ENCODE peak calls at places on chromosomes 3 and 15, in ten cellular contexts. One of them, this sample, is unnamed.

GRCh38 chr3:50515565-50516047 is 12.2 kb upstream of the CACNA2D2 start:
- DNase-seq in frontal cortex: no peak
- DNase-seq in myocyte: peak
- DNase-seq in hypothalamus: no peak
- DNase-seq in naive B cell: peak
- DNase-seq in HTR-8/SVneo: no peak
- DNase-seq in suprapubic skin: no peak
- DNase-seq in endothelial cell: peak
- DNase-seq in heart left ventricle: no peak
- DNase-seq in T-helper 1 cell: no peak
- DNase-seq in this sample: no peak

GRCh38 chr15:82999905-83000671 is 11.4 kb downstream of the C15orf40 start:
- DNase-seq in naive B cell: peak
- DNase-seq in frontal cortex: peak
- DNase-seq in myocyte: peak
- DNase-seq in heart left ventricle: no peak
- DNase-seq in T-helper 1 cell: peak
- DNase-seq in HTR-8/SVneo: peak
- DNase-seq in hypothalamus: no peak
- DNase-seq in suprapubic skin: no peak
- DNase-seq in endothelial cell: no peak
- DNase-seq in this sample: peak

GRCh38 chr3:190443257-190443656 is 6.4 kb downstream of the TMEM207 start:
- DNase-seq in HTR-8/SVneo: peak
- DNase-seq in endothelial cell: no peak
- DNase-seq in T-helper 1 cell: no peak
- DNase-seq in naive B cell: no peak
- DNase-seq in suprapubic skin: no peak
- DNase-seq in heart left ventricle: no peak
- DNase-seq in myocyte: peak
- DNase-seq in hypothalamus: no peak
- DNase-seq in frontal cortex: no peak
- DNase-seq in this sample: no peak

GRCh38 chr3:51943451-51944391 is 1.6 kb downstream of the PARP3 start:
- DNase-seq in heart left ventricle: peak
- DNase-seq in myocyte: no peak
- DNase-seq in naive B cell: no peak
- DNase-seq in T-helper 1 cell: no peak
- DNase-seq in hypothalamus: no peak
- DNase-seq in endothelial cell: no peak
- DNase-seq in suprapubic skin: peak
- DNase-seq in HTR-8/SVneo: no peak
- DNase-seq in frontal cortex: no peak
- DNase-seq in this sample: no peak

GRCh38 chr3:66638717-66639116 is 137.9 kb upstream of the LRIG1 start:
- DNase-seq in hypothalamus: no peak
- DNase-seq in frontal cortex: no peak
- DNase-seq in myocyte: no peak
- DNase-seq in naive B cell: peak
- DNase-seq in T-helper 1 cell: no peak
- DNase-seq in endothelial cell: no peak
- DNase-seq in heart left ventricle: no peak
- DNase-seq in HTR-8/SVneo: no peak
- DNase-seq in suprapubic skin: no peak
- DNase-seq in this sample: no peak

GRCh38 chr15:61831505-61831921 is 228.7 kb downstream of the VPS13C start:
- DNase-seq in hypothalamus: no peak
- DNase-seq in T-helper 1 cell: no peak
- DNase-seq in suprapubic skin: no peak
- DNase-seq in heart left ventricle: no peak
- DNase-seq in endothelial cell: no peak
- DNase-seq in frontal cortex: no peak
- DNase-seq in HTR-8/SVneo: no peak
- DNase-seq in myocyte: no peak
- DNase-seq in naive B cell: no peak
- DNase-seq in this sample: no peak

GRCh38 chr3:58621086-58621830 is 44.1 kb upstream of the FAM107A start:
- DNase-seq in HTR-8/SVneo: no peak
- DNase-seq in frontal cortex: no peak
- DNase-seq in myocyte: no peak
- DNase-seq in suprapubic skin: no peak
- DNase-seq in endothelial cell: no peak
- DNase-seq in hypothalamus: no peak
- DNase-seq in heart left ventricle: no peak
- DNase-seq in naive B cell: no peak
- DNase-seq in T-helper 1 cell: no peak
- DNase-seq in this sample: no peak

GRCh38 chr3:126469479-126469878 is 6.2 kb downstream of the ZXDC start:
- DNase-seq in myocyte: no peak
- DNase-seq in HTR-8/SVneo: no peak
- DNase-seq in endothelial cell: no peak
- DNase-seq in T-helper 1 cell: no peak
- DNase-seq in heart left ventricle: no peak
- DNase-seq in frontal cortex: no peak
- DNase-seq in hypothalamus: no peak
- DNase-seq in suprapubic skin: peak
- DNase-seq in naive B cell: no peak
- DNase-seq in this sample: no peak

GRCh38 chr15:95132774-95133173 is 901.4 kb downstream of the MCTP2 start:
- DNase-seq in T-helper 1 cell: no peak
- DNase-seq in HTR-8/SVneo: peak
- DNase-seq in myocyte: peak
- DNase-seq in heart left ventricle: no peak
- DNase-seq in naive B cell: no peak
- DNase-seq in endothelial cell: no peak
- DNase-seq in hypothalamus: no peak
- DNase-seq in frontal cortex: no peak
- DNase-seq in suprapubic skin: no peak
- DNase-seq in this sample: no peak

GRCh38 chr3:170585008-170585936 is 603 bp downstream of the SLC7A14 start:
- DNase-seq in naive B cell: no peak
- DNase-seq in myocyte: no peak
- DNase-seq in heart left ventricle: peak
- DNase-seq in endothelial cell: peak
- DNase-seq in frontal cortex: no peak
- DNase-seq in HTR-8/SVneo: peak
- DNase-seq in hypothalamus: no peak
- DNase-seq in T-helper 1 cell: no peak
- DNase-seq in suprapubic skin: no peak
- DNase-seq in this sample: no peak

GRCh38 chr15:88612186-88612796 is 8.8 kb upstream of the AEN start:
- DNase-seq in heart left ventricle: no peak
- DNase-seq in naive B cell: no peak
- DNase-seq in endothelial cell: no peak
- DNase-seq in frontal cortex: no peak
- DNase-seq in suprapubic skin: no peak
- DNase-seq in myocyte: no peak
- DNase-seq in T-helper 1 cell: no peak
- DNase-seq in hypothalamus: no peak
- DNase-seq in HTR-8/SVneo: no peak
- DNase-seq in this sample: no peak

GRCh38 chr3:52671676-52672075 is 14.0 kb downstream of the PBRM1 start:
- DNase-seq in suprapubic skin: no peak
- DNase-seq in myocyte: peak
- DNase-seq in endothelial cell: no peak
- DNase-seq in T-helper 1 cell: no peak
- DNase-seq in HTR-8/SVneo: no peak
- DNase-seq in heart left ventricle: no peak
- DNase-seq in frontal cortex: no peak
- DNase-seq in naive B cell: no peak
- DNase-seq in hypothalamus: no peak
- DNase-seq in this sample: no peak

GRCh38 chr3:112134335-112135124 is 1.5 kb upstream of the GCSAM start:
- DNase-seq in naive B cell: no peak
- DNase-seq in myocyte: no peak
- DNase-seq in frontal cortex: no peak
- DNase-seq in endothelial cell: no peak
- DNase-seq in HTR-8/SVneo: no peak
- DNase-seq in hypothalamus: no peak
- DNase-seq in T-helper 1 cell: no peak
- DNase-seq in heart left ventricle: no peak
- DNase-seq in suprapubic skin: no peak
- DNase-seq in this sample: no peak

GRCh38 chr15:66760968-66761722 is 59.1 kb downstream of the SMAD6 start:
- DNase-seq in myocyte: no peak
- DNase-seq in T-helper 1 cell: no peak
- DNase-seq in HTR-8/SVneo: no peak
- DNase-seq in hypothalamus: no peak
- DNase-seq in naive B cell: no peak
- DNase-seq in suprapubic skin: no peak
- DNase-seq in frontal cortex: no peak
- DNase-seq in heart left ventricle: no peak
- DNase-seq in endothelial cell: peak
- DNase-seq in this sample: no peak

GRCh38 chr3:156725706-156726105 is 51.3 kb downstream of the TIPARP start:
- DNase-seq in HTR-8/SVneo: no peak
- DNase-seq in hypothalamus: no peak
- DNase-seq in heart left ventricle: no peak
- DNase-seq in endothelial cell: no peak
- DNase-seq in frontal cortex: no peak
- DNase-seq in myocyte: no peak
- DNase-seq in suprapubic skin: no peak
- DNase-seq in T-helper 1 cell: no peak
- DNase-seq in naive B cell: no peak
- DNase-seq in this sample: no peak

GRCh38 chr3:124984754-124985153 is 50.2 kb upstream of the MUC13 start:
- DNase-seq in heart left ventricle: no peak
- DNase-seq in naive B cell: no peak
- DNase-seq in hypothalamus: no peak
- DNase-seq in T-helper 1 cell: no peak
- DNase-seq in HTR-8/SVneo: no peak
- DNase-seq in myocyte: no peak
- DNase-seq in endothelial cell: no peak
- DNase-seq in frontal cortex: no peak
- DNase-seq in suprapubic skin: no peak
- DNase-seq in this sample: no peak

GRCh38 chr3:45507820-45508317 is 86.7 kb upstream of the LIMD1 start:
- DNase-seq in HTR-8/SVneo: peak
- DNase-seq in naive B cell: no peak
- DNase-seq in myocyte: peak
- DNase-seq in suprapubic skin: no peak
- DNase-seq in frontal cortex: no peak
- DNase-seq in T-helper 1 cell: no peak
- DNase-seq in hypothalamus: no peak
- DNase-seq in endothelial cell: peak
- DNase-seq in heart left ventricle: no peak
- DNase-seq in this sample: no peak

GRCh38 chr15:67170143-67170885 is 84.1 kb downstream of the AAGAB start:
- DNase-seq in myocyte: no peak
- DNase-seq in naive B cell: no peak
- DNase-seq in HTR-8/SVneo: no peak
- DNase-seq in T-helper 1 cell: no peak
- DNase-seq in suprapubic skin: no peak
- DNase-seq in hypothalamus: no peak
- DNase-seq in frontal cortex: no peak
- DNase-seq in heart left ventricle: no peak
- DNase-seq in endothelial cell: no peak
- DNase-seq in this sample: no peak

GRCh38 chr3:63089007-63089406 is 189.1 kb upstream of the SYNPR start:
- DNase-seq in endothelial cell: no peak
- DNase-seq in HTR-8/SVneo: no peak
- DNase-seq in hypothalamus: no peak
- DNase-seq in frontal cortex: no peak
- DNase-seq in myocyte: no peak
- DNase-seq in heart left ventricle: no peak
- DNase-seq in T-helper 1 cell: no peak
- DNase-seq in suprapubic skin: no peak
- DNase-seq in naive B cell: no peak
- DNase-seq in this sample: no peak

GRCh38 chr3:135970500-135971116 is 5.1 kb downstream of the PPP2R3A start:
- DNase-seq in myocyte: peak
- DNase-seq in suprapubic skin: no peak
- DNase-seq in T-helper 1 cell: no peak
- DNase-seq in endothelial cell: no peak
- DNase-seq in naive B cell: no peak
- DNase-seq in heart left ventricle: no peak
- DNase-seq in hypothalamus: no peak
- DNase-seq in frontal cortex: peak
- DNase-seq in HTR-8/SVneo: no peak
- DNase-seq in this sample: no peak

GRCh38 chr3:78726545-78726944 is 1041.3 kb downstream of the ROBO1 start:
- DNase-seq in hypothalamus: no peak
- DNase-seq in frontal cortex: no peak
- DNase-seq in heart left ventricle: no peak
- DNase-seq in endothelial cell: no peak
- DNase-seq in myocyte: no peak
- DNase-seq in suprapubic skin: no peak
- DNase-seq in T-helper 1 cell: no peak
- DNase-seq in naive B cell: no peak
- DNase-seq in HTR-8/SVneo: no peak
- DNase-seq in this sample: no peak

GRCh38 chr15:62769604-62770003 is 272.9 kb upstream of the TPM1 start:
- DNase-seq in endothelial cell: no peak
- DNase-seq in HTR-8/SVneo: peak
- DNase-seq in hypothalamus: no peak
- DNase-seq in T-helper 1 cell: no peak
- DNase-seq in myocyte: no peak
- DNase-seq in suprapubic skin: no peak
- DNase-seq in naive B cell: no peak
- DNase-seq in frontal cortex: no peak
- DNase-seq in heart left ventricle: no peak
- DNase-seq in this sample: no peak

GRCh38 chr3:141280086-141280485 is 48.5 kb downstream of the PXYLP1 start:
- DNase-seq in naive B cell: no peak
- DNase-seq in suprapubic skin: no peak
- DNase-seq in endothelial cell: no peak
- DNase-seq in frontal cortex: no peak
- DNase-seq in HTR-8/SVneo: no peak
- DNase-seq in T-helper 1 cell: no peak
- DNase-seq in heart left ventricle: no peak
- DNase-seq in hypothalamus: no peak
- DNase-seq in myocyte: peak
- DNase-seq in this sample: no peak

GRCh38 chr3:111715911-111716523 is 120.9 kb upstream of the ZBED2 start:
- DNase-seq in T-helper 1 cell: peak
- DNase-seq in myocyte: peak
- DNase-seq in HTR-8/SVneo: no peak
- DNase-seq in frontal cortex: no peak
- DNase-seq in suprapubic skin: no peak
- DNase-seq in endothelial cell: peak
- DNase-seq in naive B cell: peak
- DNase-seq in hypothalamus: no peak
- DNase-seq in heart left ventricle: no peak
- DNase-seq in this sample: peak

GRCh38 chr3:100893590-100893989 is 99.6 kb downstream of the ABI3BP start:
- DNase-seq in HTR-8/SVneo: peak
- DNase-seq in myocyte: peak
- DNase-seq in naive B cell: no peak
- DNase-seq in suprapubic skin: no peak
- DNase-seq in frontal cortex: no peak
- DNase-seq in hypothalamus: no peak
- DNase-seq in endothelial cell: peak
- DNase-seq in heart left ventricle: no peak
- DNase-seq in T-helper 1 cell: no peak
- DNase-seq in this sample: no peak

GRCh38 chr15:60438626-60439025 is 40.3 kb downstream of the ICE2 start:
- DNase-seq in heart left ventricle: no peak
- DNase-seq in suprapubic skin: no peak
- DNase-seq in T-helper 1 cell: no peak
- DNase-seq in myocyte: no peak
- DNase-seq in endothelial cell: no peak
- DNase-seq in hypothalamus: no peak
- DNase-seq in naive B cell: no peak
- DNase-seq in frontal cortex: no peak
- DNase-seq in HTR-8/SVneo: no peak
- DNase-seq in this sample: no peak

GRCh38 chr15:63389902-63390301 is 8.3 kb upstream of the CA12 start:
- DNase-seq in hypothalamus: no peak
- DNase-seq in naive B cell: no peak
- DNase-seq in T-helper 1 cell: no peak
- DNase-seq in endothelial cell: no peak
- DNase-seq in HTR-8/SVneo: no peak
- DNase-seq in frontal cortex: no peak
- DNase-seq in myocyte: no peak
- DNase-seq in suprapubic skin: no peak
- DNase-seq in heart left ventricle: no peak
- DNase-seq in this sample: no peak

GRCh38 chr3:122682016-122682374 is 1.4 kb downstream of the PARP14 start:
- DNase-seq in heart left ventricle: no peak
- DNase-seq in naive B cell: no peak
- DNase-seq in hypothalamus: no peak
- DNase-seq in myocyte: no peak
- DNase-seq in suprapubic skin: no peak
- DNase-seq in frontal cortex: no peak
- DNase-seq in HTR-8/SVneo: no peak
- DNase-seq in endothelial cell: no peak
- DNase-seq in T-helper 1 cell: no peak
- DNase-seq in this sample: no peak

This sample was measured in T-cell.